ENCODE peak calls at places on chromosomes 1 and 21, in four cellular contexts. T is pancreas; L is CD4-positive, alpha-beta memory T cell; J is lower lobe of right lung. P is an unnamed sample. For H3K4me1, the result is how much of the 10 kb centered on the place peaks cover.

GRCh38 chr1:32953495-32953894 is 11.1 kb downstream of the RNF19B start:
- DNase-seq in T (no peak), L (no peak), J (no peak), P (no peak)

GRCh38 chr1:20008391-20008841 is 29.0 kb upstream of the PLA2G2A start:
- DNase-seq in T (no peak), L (no peak), J (no peak), P (no peak)

GRCh38 chr1:91541918-91542533 is 41.4 kb downstream of the CDC7 start:
- DNase-seq in T (no peak), L (no peak), J (no peak), P (no peak)

GRCh38 chr21:42059141-42059540 is 12.0 kb upstream of the UMODL1 start:
- DNase-seq in T (no peak), L (no peak), J (no peak), P (no peak)

GRCh38 chr1:71693581-71693980 is 588.8 kb downstream of the NEGR1 start:
- DNase-seq in T (no peak), L (no peak), J (no peak), P (no peak)

GRCh38 chr1:116667577-116668105 is at the start of gene IGSF3:
- DNase-seq in T (peak), L (peak), J (peak), P (peak)

GRCh38 chr1:59029768-59030167 is 245.9 kb upstream of the JUN start:
- DNase-seq in T (no peak), L (no peak), J (no peak), P (no peak)

GRCh38 chr1:210293191-210293607 is 35.5 kb upstream of the HHAT start:
- DNase-seq in T (no peak), L (no peak), J (peak), P (no peak)

GRCh38 chr1:155970531-155971167 is 7.7 kb downstream of the ARHGEF2 start:
- DNase-seq in T (no peak), L (no peak), J (peak), P (peak)

GRCh38 chr1:161200421-161200991 is 1.7 kb upstream of the ADAMTS4 start:
- DNase-seq in T (no peak), L (no peak), J (no peak), P (peak)

GRCh38 chr1:198763298-198763714 is 124.5 kb downstream of the PTPRC start:
- DNase-seq in T (no peak), L (no peak), J (no peak), P (no peak)

GRCh38 chr1:245987222-245987545 is 519.9 kb downstream of the SMYD3 start:
- DNase-seq in T (no peak), L (no peak), J (no peak), P (no peak)

GRCh38 chr1:223364685-223365382 is 858 bp upstream of the SUSD4 start:
- DNase-seq in T (peak), L (no peak), J (no peak), P (peak)

GRCh38 chr1:33517596-33518250 is 45.3 kb downstream of the ZSCAN20 start:
- DNase-seq in T (no peak), L (no peak), J (no peak), P (no peak)

GRCh38 chr1:193406901-193407300 is 220.5 kb upstream of the B3GALT2 start:
- DNase-seq in T (no peak), L (peak), J (no peak), P (peak)

GRCh38 chr1:242585616-242586354 is 61.3 kb upstream of the PLD5 start:
- DNase-seq in T (no peak), L (no peak), J (no peak), P (peak)

GRCh38 chr1:5915587-5916571 is 76.3 kb downstream of the NPHP4 start:
- DNase-seq in T (no peak), L (peak), J (no peak), P (peak)

GRCh38 chr21:17051054-17051453 is 461.8 kb upstream of the CXADR start:
- DNase-seq in T (no peak), L (no peak), J (no peak), P (peak)

GRCh38 chr1:230054092-230054749 is 12.8 kb upstream of the GALNT2 start:
- DNase-seq in T (no peak), L (no peak), J (no peak), P (no peak)

GRCh38 chr1:212749924-212750535 is 41.5 kb downstream of the NSL1 start:
- DNase-seq in T (no peak), L (peak), J (no peak), P (peak)

GRCh38 chr1:222530852-222531251 is 17.1 kb downstream of the HHIPL2 start:
- DNase-seq in T (no peak), L (no peak), J (no peak), P (no peak)

GRCh38 chr1:23756676-23757075 is 13.4 kb downstream of the ELOA start:
- DNase-seq in T (no peak), L (no peak), J (no peak), P (no peak)

GRCh38 chr1:64042331-64043100 is 160.9 kb upstream of the UBE2U start:
- DNase-seq in T (no peak), L (no peak), J (no peak), P (no peak)

GRCh38 chr1:9197186-9198099 is 37.1 kb upstream of the H6PD start:
- DNase-seq in T (no peak), L (no peak), J (no peak), P (no peak)

GRCh38 chr1:81797701-81798100 is 3.0 kb upstream of the ADGRL2 start:
- DNase-seq in T (no peak), L (no peak), J (no peak), P (no peak)

GRCh38 chr1:161198206-161198876 is 513 bp downstream of the ADAMTS4 start:
- DNase-seq in T (peak), L (no peak), J (no peak), P (peak)

GRCh38 chr1:21911205-21912001 is 25.7 kb downstream of the HSPG2 start:
- DNase-seq in T (no peak), L (no peak), J (no peak), P (no peak)

GRCh38 chr1:93770640-93771039 is 89.0 kb upstream of the BCAR3 start:
- DNase-seq in T (no peak), L (no peak), J (no peak), P (peak)

GRCh38 chr1:12184008-12184681 is 17.4 kb downstream of the TNFRSF1B start:
- DNase-seq in T (peak), L (no peak), J (peak), P (no peak)

GRCh38 chr1:36151133-36151844 is 2.0 kb upstream of the TRAPPC3 start:
- DNase-seq in T (no peak), L (no peak), J (no peak), P (peak)
- H3K4me1 ChIP-seq in T (under half), L (half or more), J (half or more), P (under half)

GRCh38 chr1:238485906-238486219 is 595.1 kb upstream of the ZP4 start:
- DNase-seq in T (no peak), L (no peak), J (no peak), P (peak)
- H3K4me1 ChIP-seq in T (under half), L (under half), J (under half), P (under half)

GRCh38 chr1:26697441-26697977 is 1.7 kb downstream of the ARID1A start:
- DNase-seq in T (peak), L (no peak), J (no peak), P (no peak)
- H3K4me1 ChIP-seq in T (under half), L (half or more), J (half or more), P (half or more)

DNA sequence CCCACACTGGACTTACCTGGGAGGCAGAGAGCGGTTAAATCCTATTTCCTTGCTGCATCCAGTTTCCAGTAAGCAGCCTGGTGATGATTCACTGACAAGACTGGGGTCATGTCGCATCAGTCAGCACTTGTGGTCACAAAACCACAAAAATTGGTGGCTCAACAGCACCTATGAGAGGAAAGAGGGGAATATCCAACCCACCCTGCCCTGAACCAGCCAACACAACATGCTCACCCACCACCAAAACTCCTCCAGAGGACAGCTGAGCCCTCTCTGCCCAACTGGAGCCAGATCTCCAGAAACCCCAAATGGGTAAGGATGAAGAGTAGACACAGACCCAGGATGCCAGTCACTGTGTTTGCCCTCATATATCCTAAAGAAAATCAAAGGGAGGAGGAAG is 64.1 kb downstream of the CD46 start:
- DNase-seq in T (no peak), L (no peak), J (no peak), P (no peak)
- H3K4me1 ChIP-seq in T (half or more), L (half or more), J (half or more), P (under half)

GRCh38 chr1:236507022-236507700 is 16.6 kb upstream of the LGALS8 start:
- DNase-seq in T (no peak), L (no peak), J (no peak), P (no peak)
- H3K4me1 ChIP-seq in T (under half), L (under half), J (under half), P (under half)

GRCh38 chr1:36651176-36651910 is 168.6 kb upstream of the CSF3R start:
- DNase-seq in T (no peak), L (no peak), J (no peak), P (no peak)

GRCh38 chr1:36652586-36652985 is 169.9 kb upstream of the CSF3R start:
- DNase-seq in T (no peak), L (no peak), J (no peak), P (no peak)

GRCh38 chr1:36653850-36654249 is 171.1 kb upstream of the CSF3R start:
- DNase-seq in T (no peak), L (no peak), J (no peak), P (no peak)

GRCh38 chr1:36650200-36651065 is 167.7 kb upstream of the CSF3R start:
- DNase-seq in T (no peak), L (peak), J (peak), P (peak)

DNA sequence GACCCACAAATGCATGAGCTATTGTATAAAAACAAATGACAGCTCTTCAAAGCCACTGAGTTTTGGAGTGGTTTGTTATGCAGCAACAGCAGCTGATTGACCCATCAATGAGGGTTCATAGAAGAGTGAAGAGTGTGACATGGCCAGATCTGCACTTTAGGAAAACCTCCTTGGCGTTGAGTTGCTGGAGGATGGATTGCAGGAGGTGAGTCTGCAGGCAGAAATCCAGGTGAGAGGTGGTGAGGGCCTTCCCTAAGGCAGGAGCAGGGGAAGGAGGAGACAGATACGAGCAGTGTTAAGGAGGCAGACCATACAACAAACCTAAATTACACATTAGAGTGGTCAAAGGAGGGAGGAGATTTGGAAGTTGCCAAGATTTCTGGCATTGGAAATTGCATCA is 169.3 kb upstream of the CSF3R start:
- DNase-seq in T (no peak), L (no peak), J (no peak), P (no peak)
- H3K4me1 ChIP-seq in T (under half), L (under half), J (under half), P (under half)

DNA sequence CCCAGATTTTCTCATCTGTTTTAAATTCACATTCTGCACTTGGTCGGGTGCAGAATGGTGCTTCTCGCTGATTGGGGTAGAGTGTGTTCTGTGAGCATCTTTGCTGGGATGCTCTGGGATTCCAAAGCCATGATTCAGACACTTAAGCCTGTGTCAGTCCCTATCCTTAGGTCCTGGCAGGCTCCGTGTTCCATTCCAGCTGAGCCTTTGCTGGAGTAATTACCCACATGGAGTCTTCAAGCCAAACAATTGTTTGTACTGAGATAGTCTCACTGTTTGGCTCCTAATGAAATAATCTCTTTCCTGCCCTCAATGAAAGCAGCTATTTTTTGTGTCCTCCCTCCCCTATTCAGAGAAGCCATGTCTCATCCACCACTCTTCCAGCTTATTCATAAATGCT is 18.7 kb downstream of the SMAP2 start:
- DNase-seq in T (no peak), L (no peak), J (no peak), P (no peak)
- H3K4me1 ChIP-seq in T (under half), L (half or more), J (half or more), P (under half)

GRCh38 chr1:54574158-54574778 is 26.2 kb downstream of the ACOT11 start:
- DNase-seq in T (no peak), L (no peak), J (no peak), P (no peak)
- H3K4me1 ChIP-seq in T (under half), L (under half), J (under half), P (under half)

GRCh38 chr1:31575373-31576140 is 758 bp upstream of the TINAGL1 start:
- DNase-seq in T (peak), L (no peak), J (peak), P (peak)
- H3K4me1 ChIP-seq in T (under half), L (under half), J (under half), P (under half)

GRCh38 chr1:150562384-150563339 is 13.5 kb downstream of the ADAMTSL4 start:
- DNase-seq in T (no peak), L (peak), J (no peak), P (peak)

GRCh38 chr1:150564051-150564991 is 15.1 kb downstream of the MCL1 start:
- DNase-seq in T (no peak), L (no peak), J (no peak), P (no peak)

GRCh38 chr1:150560986-150561829 is 12.0 kb downstream of the ADAMTSL4 start:
- DNase-seq in T (peak), L (peak), J (peak), P (peak)

GRCh38 chr1:150561830-150562367 is 12.7 kb downstream of the ADAMTSL4 start:
- DNase-seq in T (peak), L (peak), J (peak), P (peak)

GRCh38 chr1:150563340-150564038 is 14.3 kb downstream of the ADAMTSL4 start:
- DNase-seq in T (peak), L (peak), J (peak), P (no peak)
- H3K4me1 ChIP-seq in T (half or more), L (half or more), J (half or more), P (under half)

P was measured in GM23338.